ENCODE peak calls at places on chromosomes 13 and 19, in nine cellular contexts. One of them, this sample, is unnamed.
A peak's percentile ranks its signal among the peaks of the same experiment; 100 is the strongest.

GRCh38 chr19:13707901-13708300 is 56.4 kb upstream of the MRI1 start:
- DNase-seq in heart left ventricle: no peak
- DNase-seq in upper lobe of right lung: no peak
- DNase-seq in thoracic aorta: no peak
- DNase-seq in cardiac muscle cell: no peak
- DNase-seq in gastrocnemius medialis: no peak
- DNase-seq in IMR-90: no peak
- DNase-seq in colonic mucosa: no peak
- DNase-seq in SK-N-SH: no peak
- DNase-seq in this sample: no peak

GRCh38 chr19:46919324-46919723 is 58.5 kb downstream of the ARHGAP35 start:
- DNase-seq in cardiac muscle cell: no peak
- DNase-seq in colonic mucosa: no peak
- DNase-seq in gastrocnemius medialis: no peak
- DNase-seq in upper lobe of right lung: no peak
- DNase-seq in SK-N-SH: no peak
- DNase-seq in heart left ventricle: no peak
- DNase-seq in thoracic aorta: no peak
- DNase-seq in IMR-90: peak; percentile 75
- DNase-seq in this sample: no peak

GRCh38 chr19:12872941-12873890 is 8.0 kb downstream of the DNASE2 start:
- DNase-seq in gastrocnemius medialis: peak; percentile 76
- DNase-seq in colonic mucosa: peak; percentile 79
- DNase-seq in cardiac muscle cell: peak; percentile 71
- DNase-seq in SK-N-SH: peak; percentile 83
- DNase-seq in thoracic aorta: no peak
- DNase-seq in IMR-90: peak; percentile 37
- DNase-seq in heart left ventricle: peak; percentile 46
- DNase-seq in upper lobe of right lung: peak; percentile 82
- DNase-seq in this sample: peak; percentile 68

GRCh38 chr19:45676851-45677263 is 8.8 kb downstream of the GIPR start:
- DNase-seq in IMR-90: no peak
- DNase-seq in thoracic aorta: no peak
- DNase-seq in upper lobe of right lung: peak; percentile 78
- DNase-seq in colonic mucosa: peak; percentile 37
- DNase-seq in cardiac muscle cell: no peak
- DNase-seq in heart left ventricle: no peak
- DNase-seq in SK-N-SH: no peak
- DNase-seq in gastrocnemius medialis: no peak
- DNase-seq in this sample: peak; percentile 45

GRCh38 chr13:77409412-77409811 is 82.5 kb upstream of the MYCBP2 start:
- DNase-seq in heart left ventricle: no peak
- DNase-seq in colonic mucosa: no peak
- DNase-seq in SK-N-SH: no peak
- DNase-seq in cardiac muscle cell: no peak
- DNase-seq in upper lobe of right lung: no peak
- DNase-seq in IMR-90: no peak
- DNase-seq in gastrocnemius medialis: no peak
- DNase-seq in thoracic aorta: no peak
- DNase-seq in this sample: no peak

GRCh38 chr13:47890146-47890814 is 110.8 kb downstream of the SUCLA2 start:
- DNase-seq in upper lobe of right lung: no peak
- DNase-seq in colonic mucosa: no peak
- DNase-seq in SK-N-SH: no peak
- DNase-seq in gastrocnemius medialis: no peak
- DNase-seq in heart left ventricle: no peak
- DNase-seq in IMR-90: no peak
- DNase-seq in thoracic aorta: no peak
- DNase-seq in cardiac muscle cell: peak; percentile 48
- DNase-seq in this sample: no peak

GRCh38 chr13:47661076-47661475 is 340.0 kb downstream of the SUCLA2 start:
- DNase-seq in thoracic aorta: no peak
- DNase-seq in colonic mucosa: no peak
- DNase-seq in SK-N-SH: no peak
- DNase-seq in gastrocnemius medialis: no peak
- DNase-seq in IMR-90: peak; percentile 85
- DNase-seq in upper lobe of right lung: no peak
- DNase-seq in cardiac muscle cell: peak; percentile 79
- DNase-seq in heart left ventricle: no peak
- DNase-seq in this sample: no peak

GRCh38 chr13:109880371-109881346 is 94.3 kb upstream of the IRS2 start:
- DNase-seq in thoracic aorta: no peak
- DNase-seq in colonic mucosa: no peak
- DNase-seq in heart left ventricle: no peak
- DNase-seq in gastrocnemius medialis: no peak
- DNase-seq in cardiac muscle cell: no peak
- DNase-seq in IMR-90: no peak
- DNase-seq in SK-N-SH: no peak
- DNase-seq in upper lobe of right lung: no peak
- DNase-seq in this sample: no peak

GRCh38 chr19:48900477-48901452 is 653 bp downstream of the NUCB1 start:
- DNase-seq in SK-N-SH: peak; percentile 63
- DNase-seq in upper lobe of right lung: no peak
- DNase-seq in colonic mucosa: no peak
- DNase-seq in cardiac muscle cell: peak; percentile 62
- DNase-seq in thoracic aorta: no peak
- DNase-seq in heart left ventricle: peak; percentile 50
- DNase-seq in gastrocnemius medialis: no peak
- DNase-seq in IMR-90: peak; percentile 35
- DNase-seq in this sample: no peak

GRCh38 chr13:60260440-60260839 is 96.7 kb upstream of the DIAPH3 start:
- DNase-seq in colonic mucosa: no peak
- DNase-seq in upper lobe of right lung: no peak
- DNase-seq in IMR-90: no peak
- DNase-seq in heart left ventricle: no peak
- DNase-seq in gastrocnemius medialis: no peak
- DNase-seq in cardiac muscle cell: no peak
- DNase-seq in thoracic aorta: no peak
- DNase-seq in SK-N-SH: no peak
- DNase-seq in this sample: no peak
- TF ChIP-seq CTCF in colonic mucosa: no peak
- TF ChIP-seq CTCF in upper lobe of right lung: no peak
- TF ChIP-seq CTCF in IMR-90: no peak
- TF ChIP-seq CTCF in heart left ventricle: no peak
- TF ChIP-seq CTCF in gastrocnemius medialis: no peak
- TF ChIP-seq CTCF in cardiac muscle cell: peak; percentile 12
- TF ChIP-seq CTCF in thoracic aorta: no peak
- TF ChIP-seq CTCF in SK-N-SH: peak; percentile 9
- TF ChIP-seq CTCF in this sample: no peak

GRCh38 chr19:51798958-51799310 is 4.0 kb downstream of the FPR3 start:
- DNase-seq in heart left ventricle: peak; percentile 72
- DNase-seq in IMR-90: no peak
- DNase-seq in cardiac muscle cell: no peak
- DNase-seq in gastrocnemius medialis: peak; percentile 30
- DNase-seq in colonic mucosa: no peak
- DNase-seq in thoracic aorta: peak; percentile 13
- DNase-seq in upper lobe of right lung: peak; percentile 78
- DNase-seq in SK-N-SH: no peak
- DNase-seq in this sample: no peak

GRCh38 chr19:51799311-51799997 is 4.5 kb downstream of the FPR3 start:
- DNase-seq in upper lobe of right lung: peak; percentile 76
- DNase-seq in heart left ventricle: peak; percentile 95
- DNase-seq in gastrocnemius medialis: peak; percentile 62
- DNase-seq in cardiac muscle cell: peak; percentile 100
- DNase-seq in thoracic aorta: peak; percentile 71
- DNase-seq in colonic mucosa: peak; percentile 46
- DNase-seq in IMR-90: peak; percentile 94
- DNase-seq in SK-N-SH: peak; percentile 14
- DNase-seq in this sample: no peak

GRCh38 chr19:51799998-51800848 is 5.3 kb downstream of the FPR3 start:
- DNase-seq in IMR-90: peak; percentile 60
- DNase-seq in SK-N-SH: no peak
- DNase-seq in cardiac muscle cell: peak; percentile 99
- DNase-seq in colonic mucosa: no peak
- DNase-seq in heart left ventricle: peak; percentile 96
- DNase-seq in gastrocnemius medialis: no peak
- DNase-seq in thoracic aorta: no peak
- DNase-seq in upper lobe of right lung: no peak
- DNase-seq in this sample: no peak

GRCh38 chr19:51796195-51796679 is 1.3 kb downstream of the FPR3 start:
- DNase-seq in cardiac muscle cell: no peak
- DNase-seq in thoracic aorta: no peak
- DNase-seq in heart left ventricle: peak; percentile 57
- DNase-seq in colonic mucosa: no peak
- DNase-seq in SK-N-SH: no peak
- DNase-seq in upper lobe of right lung: no peak
- DNase-seq in IMR-90: no peak
- DNase-seq in gastrocnemius medialis: no peak
- DNase-seq in this sample: no peak

GRCh38 chr19:51798127-51798526 is 3.2 kb downstream of the FPR3 start:
- DNase-seq in gastrocnemius medialis: no peak
- DNase-seq in IMR-90: no peak
- DNase-seq in thoracic aorta: no peak
- DNase-seq in SK-N-SH: no peak
- DNase-seq in upper lobe of right lung: no peak
- DNase-seq in heart left ventricle: no peak
- DNase-seq in cardiac muscle cell: no peak
- DNase-seq in colonic mucosa: no peak
- DNase-seq in this sample: no peak
- TF ChIP-seq CTCF in gastrocnemius medialis: no peak
- TF ChIP-seq CTCF in IMR-90: no peak
- TF ChIP-seq CTCF in thoracic aorta: no peak
- TF ChIP-seq CTCF in SK-N-SH: no peak
- TF ChIP-seq CTCF in upper lobe of right lung: no peak
- TF ChIP-seq CTCF in heart left ventricle: no peak
- TF ChIP-seq CTCF in cardiac muscle cell: no peak
- TF ChIP-seq CTCF in colonic mucosa: no peak
- TF ChIP-seq CTCF in this sample: no peak

GRCh38 chr19:53192771-53193533 is at the start of gene ZNF665:
- DNase-seq in SK-N-SH: peak; percentile 92
- DNase-seq in cardiac muscle cell: peak; percentile 90
- DNase-seq in heart left ventricle: peak; percentile 92
- DNase-seq in IMR-90: peak; percentile 82
- DNase-seq in colonic mucosa: peak; percentile 92
- DNase-seq in upper lobe of right lung: peak; percentile 95
- DNase-seq in thoracic aorta: peak; percentile 62
- DNase-seq in gastrocnemius medialis: peak; percentile 68
- DNase-seq in this sample: peak; percentile 82

GRCh38 chr19:53190253-53190652 is 2.9 kb downstream of the ZNF665 start:
- DNase-seq in heart left ventricle: no peak
- DNase-seq in gastrocnemius medialis: no peak
- DNase-seq in thoracic aorta: no peak
- DNase-seq in SK-N-SH: no peak
- DNase-seq in IMR-90: no peak
- DNase-seq in cardiac muscle cell: no peak
- DNase-seq in upper lobe of right lung: no peak
- DNase-seq in colonic mucosa: no peak
- DNase-seq in this sample: no peak

GRCh38 chr19:53193534-53194222 is 520 bp upstream of the ZNF665 start:
- DNase-seq in gastrocnemius medialis: no peak
- DNase-seq in SK-N-SH: peak; percentile 27
- DNase-seq in heart left ventricle: no peak
- DNase-seq in thoracic aorta: no peak
- DNase-seq in cardiac muscle cell: no peak
- DNase-seq in colonic mucosa: no peak
- DNase-seq in upper lobe of right lung: no peak
- DNase-seq in IMR-90: no peak
- DNase-seq in this sample: no peak

GRCh38 chr19:53196777-53197396 is 3.7 kb upstream of the ZNF665 start:
- DNase-seq in gastrocnemius medialis: peak; percentile 81
- DNase-seq in upper lobe of right lung: peak; percentile 100
- DNase-seq in SK-N-SH: peak; percentile 99
- DNase-seq in IMR-90: peak; percentile 86
- DNase-seq in cardiac muscle cell: peak; percentile 96
- DNase-seq in colonic mucosa: peak; percentile 98
- DNase-seq in heart left ventricle: peak; percentile 99
- DNase-seq in thoracic aorta: peak; percentile 91
- DNase-seq in this sample: peak; percentile 99

GRCh38 chr19:53195265-53195879 is 2.2 kb upstream of the ZNF665 start:
- DNase-seq in thoracic aorta: peak; percentile 28
- DNase-seq in SK-N-SH: peak; percentile 66
- DNase-seq in upper lobe of right lung: no peak
- DNase-seq in colonic mucosa: peak; percentile 84
- DNase-seq in IMR-90: peak; percentile 81
- DNase-seq in gastrocnemius medialis: peak; percentile 39
- DNase-seq in cardiac muscle cell: peak; percentile 87
- DNase-seq in heart left ventricle: peak; percentile 79
- DNase-seq in this sample: peak; percentile 66
- TF ChIP-seq CTCF in thoracic aorta: peak; percentile 88
- TF ChIP-seq CTCF in SK-N-SH: peak; percentile 77
- TF ChIP-seq CTCF in upper lobe of right lung: peak; percentile 94
- TF ChIP-seq CTCF in colonic mucosa: peak; percentile 80
- TF ChIP-seq CTCF in IMR-90: peak; percentile 93
- TF ChIP-seq CTCF in gastrocnemius medialis: peak; percentile 56
- TF ChIP-seq CTCF in cardiac muscle cell: peak; percentile 94
- TF ChIP-seq CTCF in heart left ventricle: peak; percentile 95
- TF ChIP-seq CTCF in this sample: peak; percentile 90

GRCh38 chr19:538641-539428 is 5.0 kb upstream of the GZMM start:
- DNase-seq in thoracic aorta: no peak
- DNase-seq in colonic mucosa: no peak
- DNase-seq in cardiac muscle cell: no peak
- DNase-seq in gastrocnemius medialis: peak; percentile 38
- DNase-seq in IMR-90: no peak
- DNase-seq in heart left ventricle: no peak
- DNase-seq in upper lobe of right lung: no peak
- DNase-seq in SK-N-SH: no peak
- DNase-seq in this sample: no peak
- TF ChIP-seq CTCF in thoracic aorta: no peak
- TF ChIP-seq CTCF in colonic mucosa: no peak
- TF ChIP-seq CTCF in cardiac muscle cell: no peak
- TF ChIP-seq CTCF in gastrocnemius medialis: no peak
- TF ChIP-seq CTCF in IMR-90: no peak
- TF ChIP-seq CTCF in heart left ventricle: no peak
- TF ChIP-seq CTCF in upper lobe of right lung: no peak
- TF ChIP-seq CTCF in SK-N-SH: no peak
- TF ChIP-seq CTCF in this sample: no peak

GRCh38 chr19:42516771-42517170 is 11.5 kb downstream of the CEACAM1 start:
- DNase-seq in gastrocnemius medialis: no peak
- DNase-seq in SK-N-SH: no peak
- DNase-seq in IMR-90: no peak
- DNase-seq in heart left ventricle: no peak
- DNase-seq in colonic mucosa: no peak
- DNase-seq in upper lobe of right lung: no peak
- DNase-seq in cardiac muscle cell: no peak
- DNase-seq in thoracic aorta: no peak
- DNase-seq in this sample: no peak
- TF ChIP-seq CTCF in gastrocnemius medialis: no peak
- TF ChIP-seq CTCF in SK-N-SH: no peak
- TF ChIP-seq CTCF in IMR-90: no peak
- TF ChIP-seq CTCF in heart left ventricle: no peak
- TF ChIP-seq CTCF in colonic mucosa: no peak
- TF ChIP-seq CTCF in upper lobe of right lung: no peak
- TF ChIP-seq CTCF in cardiac muscle cell: no peak
- TF ChIP-seq CTCF in thoracic aorta: no peak
- TF ChIP-seq CTCF in this sample: no peak

This sample was measured in GM10248.